ENCODE peak calls at places on chromosomes 6 and 20, in six cellular contexts. Z, A, G, S, W and U are unnamed samples.

GRCh38 chr20:7980332-7981046 is 39.1 kb downstream of the TMX4 start:
- DNase-seq in Z (no peak), A (no peak), G (peak; percentile 62), S (no peak), W (peak; percentile 70), U (no peak)

GRCh38 chr20:31642837-31643236 is 5.1 kb downstream of the COX4I2 start:
- DNase-seq in Z (no peak), A (no peak), G (no peak), S (no peak), W (no peak), U (no peak)

GRCh38 chr6:152161501-152161900 is 354.0 kb downstream of the ESR1 start:
- DNase-seq in Z (peak; percentile 45), A (no peak), G (peak; percentile 16), S (no peak), W (no peak), U (no peak)

GRCh38 chr6:129677634-129678325 is 32.2 kb downstream of the ARHGAP18 start:
- DNase-seq in Z (no peak), A (no peak), G (peak; percentile 51), S (no peak), W (no peak), U (no peak)

GRCh38 chr20:33332905-33333456 is 50.0 kb downstream of the BPIFB1 start:
- DNase-seq in Z (no peak), A (no peak), G (no peak), S (no peak), W (no peak), U (no peak)

GRCh38 chr20:48453477-48454093 is 374.2 kb downstream of the PREX1 start:
- DNase-seq in Z (no peak), A (no peak), G (peak; percentile 10), S (no peak), W (no peak), U (no peak)

GRCh38 chr6:44960898-44961297 is 367.2 kb upstream of the RUNX2 start:
- DNase-seq in Z (no peak), A (no peak), G (peak; percentile 40), S (no peak), W (no peak), U (no peak)

GRCh38 chr20:58546756-58547526 is 31.7 kb upstream of the APCDD1L start:
- DNase-seq in Z (no peak), A (no peak), G (no peak), S (no peak), W (no peak), U (no peak)

GRCh38 chr20:4922186-4922585 is 79.1 kb downstream of the SLC23A2 start:
- DNase-seq in Z (no peak), A (no peak), G (no peak), S (no peak), W (no peak), U (no peak)

GRCh38 chr6:52635049-52635577 is 35.8 kb upstream of the TMEM14A start:
- DNase-seq in Z (no peak), A (no peak), G (no peak), S (no peak), W (no peak), U (no peak)

GRCh38 chr6:140401666-140402255 is 1027.3 kb upstream of the CITED2 start:
- DNase-seq in Z (no peak), A (no peak), G (peak; percentile 11), S (no peak), W (no peak), U (no peak)

GRCh38 chr20:20021835-20022234 is 4.7 kb downstream of the NAA20 start:
- DNase-seq in Z (no peak), A (no peak), G (no peak), S (no peak), W (no peak), U (no peak)

GRCh38 chr6:18551228-18551627 is 164.1 kb downstream of the RNF144B start:
- DNase-seq in Z (peak; percentile 28), A (no peak), G (peak; percentile 33), S (no peak), W (no peak), U (peak; percentile 27)

GRCh38 chr6:84284428-84285033 is 57.1 kb upstream of the CEP162 start:
- DNase-seq in Z (no peak), A (no peak), G (peak; percentile 35), S (no peak), W (peak; percentile 37), U (no peak)

GRCh38 chr6:15001511-15001910 is 244.4 kb upstream of the JARID2 start:
- DNase-seq in Z (no peak), A (no peak), G (no peak), S (no peak), W (no peak), U (no peak)
- TF ChIP-seq CTCF in Z (no peak), A (no peak), G (no peak), S (no peak), W (no peak), U (no peak)

GRCh38 chr20:35910254-35910653 is 44.0 kb downstream of the SCAND1 start:
- DNase-seq in Z (no peak), A (no peak), G (no peak), S (no peak), W (no peak), U (no peak)
- TF ChIP-seq CTCF in Z (no peak), A (no peak), G (no peak), S (no peak), W (no peak), U (no peak)

GRCh38 chr6:34970487-34970886 is 81.4 kb downstream of the ANKS1A start:
- DNase-seq in Z (no peak), A (no peak), G (no peak), S (no peak), W (no peak), U (no peak)

GRCh38 chr6:34969662-34970265 is 80.7 kb downstream of the ANKS1A start:
- DNase-seq in Z (no peak), A (no peak), G (peak; percentile 41), S (no peak), W (no peak), U (no peak)

GRCh38 chr6:34970962-34971361 is 81.9 kb downstream of the ANKS1A start:
- DNase-seq in Z (no peak), A (no peak), G (no peak), S (no peak), W (no peak), U (peak; percentile 80)

GRCh38 chr6:34974249-34974642 is 85.2 kb downstream of the ANKS1A start:
- DNase-seq in Z (no peak), A (no peak), G (no peak), S (no peak), W (no peak), U (no peak)

GRCh38 chr6:34973547-34974248 is 84.6 kb downstream of the ANKS1A start:
- DNase-seq in Z (no peak), A (no peak), G (no peak), S (no peak), W (peak; percentile 29), U (no peak)
- TF ChIP-seq CTCF in Z (no peak), A (no peak), G (peak; percentile 41), S (no peak), W (peak; percentile 28), U (no peak)

DNA sequence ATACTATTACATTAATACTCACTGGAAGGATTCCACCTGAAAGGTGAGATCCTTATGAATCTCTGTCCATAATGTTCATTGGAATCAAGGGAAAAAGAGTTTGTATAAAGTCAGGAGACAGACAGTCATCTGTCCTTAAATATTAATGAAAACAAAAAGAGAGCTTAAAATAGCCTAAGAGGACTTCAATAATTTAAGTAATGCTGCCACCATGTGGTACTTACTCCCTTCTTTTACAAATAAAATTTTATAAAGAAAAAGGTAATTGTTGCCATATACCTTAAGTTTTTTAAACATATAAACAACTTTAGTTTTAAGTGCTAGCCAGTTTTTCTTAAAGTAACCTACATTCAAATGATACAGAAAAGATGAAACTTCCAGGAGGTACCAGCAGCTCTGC is 5.1 kb downstream of the BLOC1S5 start:
- DNase-seq in Z (no peak), A (no peak), G (peak; percentile 57), S (no peak), W (peak; percentile 47), U (no peak)
- TF ChIP-seq CTCF in Z (no peak), A (no peak), G (peak; percentile 69), S (peak; percentile 45), W (no peak), U (no peak)

GRCh38 chr20:45890077-45890996 is 671 bp downstream of the NEURL2 start:
- DNase-seq in Z (no peak), A (peak; percentile 86), G (no peak), S (peak; percentile 43), W (no peak), U (no peak)

GRCh38 chr20:45892828-45893500 is 1.8 kb downstream of the CTSA start:
- DNase-seq in Z (no peak), A (no peak), G (no peak), S (no peak), W (peak; percentile 44), U (no peak)

GRCh38 chr20:45893831-45894230 is 2.7 kb downstream of the CTSA start:
- DNase-seq in Z (no peak), A (no peak), G (no peak), S (no peak), W (no peak), U (no peak)

GRCh38 chr20:45892049-45892816 is 1.1 kb downstream of the CTSA start:
- DNase-seq in Z (no peak), A (peak; percentile 52), G (peak; percentile 55), S (no peak), W (peak; percentile 72), U (no peak)

DNA sequence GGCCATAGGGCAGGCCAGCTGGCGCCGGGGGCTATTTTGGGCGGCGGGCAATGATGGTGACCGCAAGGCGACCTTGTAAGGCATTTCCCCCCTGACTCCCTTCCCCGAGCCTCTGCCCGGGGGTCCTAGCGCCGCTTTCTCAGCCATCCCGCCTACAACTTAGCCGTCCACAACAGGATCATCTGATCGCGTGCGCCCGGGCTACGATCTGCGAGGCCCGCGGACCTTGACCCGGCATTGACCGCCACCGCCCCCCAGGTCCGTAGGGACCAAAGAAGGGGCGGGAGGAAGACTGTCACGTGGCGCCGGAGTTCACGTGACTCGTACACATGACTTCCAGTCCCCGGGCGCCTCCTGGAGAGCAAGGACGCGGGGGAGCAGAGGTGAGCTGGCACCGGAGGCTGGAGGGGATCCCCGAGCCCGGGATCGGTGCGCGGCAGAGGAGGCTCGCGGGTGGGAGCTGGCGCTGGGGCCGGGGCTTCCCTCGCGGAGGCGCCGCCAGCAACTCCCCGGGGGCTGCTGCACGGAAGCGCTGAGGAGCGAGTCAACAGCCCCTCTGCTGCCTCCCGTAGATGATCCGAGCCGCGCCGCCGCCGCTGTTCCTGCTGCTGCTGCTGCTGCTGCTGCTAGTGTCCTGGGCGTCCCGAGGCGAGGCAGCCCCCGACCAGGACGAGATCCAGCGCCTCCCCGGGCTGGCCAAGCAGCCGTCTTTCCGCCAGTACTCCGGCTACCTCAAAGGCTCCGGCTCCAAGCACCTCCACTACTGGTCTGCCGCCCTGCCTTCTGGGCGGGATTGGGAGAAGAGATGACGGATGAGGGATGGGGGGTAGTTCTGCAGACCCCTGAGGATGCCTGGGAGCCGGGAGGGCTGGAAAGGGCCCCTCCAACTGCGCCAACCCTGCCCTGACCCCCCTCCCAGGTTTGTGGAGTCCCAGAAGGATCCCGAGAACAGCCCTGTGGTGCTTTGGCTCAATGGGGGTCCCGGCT is at the start of the genes CTSA and NEURL2:
- DNase-seq in Z (peak; percentile 54), A (peak; percentile 94), G (peak; percentile 87), S (peak; percentile 75), W (peak; percentile 94), U (no peak)
- TF ChIP-seq CTCF in Z (peak; percentile 12), A (no peak), G (peak; percentile 31), S (no peak), W (no peak), U (no peak)